ENCODE peak calls at places on chromosome 14, in six cellular contexts. One of them, this sample, is unnamed.
A peak's percentile ranks its signal among the peaks of the same experiment; 100 is the strongest.

GRCh38 chr14:104868060-104868740 is 3.1 kb downstream of the CEP170B start:
- DNase-seq in CD14-positive monocyte: peak; percentile 43
- DNase-seq in BE2C: peak; percentile 5
- DNase-seq in astrocyte of the spinal cord: no peak
- DNase-seq in left ventricle myocardium inferior: peak; percentile 10
- DNase-seq in stimulated activated CD8-positive, alpha-beta memory T cell treated with anti-CD3 and anti-CD28 coated beads, Interleukin-2, amount 100 ng/mL, for 48 hours: no peak
- DNase-seq in this sample: peak; percentile 29

GRCh38 chr14:52051861-52052260 is 17.0 kb downstream of the NID2 start:
- DNase-seq in stimulated activated CD8-positive, alpha-beta memory T cell treated with anti-CD3 and anti-CD28 coated beads, Interleukin-2, amount 100 ng/mL, for 48 hours: no peak
- DNase-seq in astrocyte of the spinal cord: peak; percentile 76
- DNase-seq in BE2C: no peak
- DNase-seq in CD14-positive monocyte: no peak
- DNase-seq in left ventricle myocardium inferior: no peak
- DNase-seq in this sample: no peak

GRCh38 chr14:36952702-36953101 is 219.7 kb downstream of the SLC25A21 start:
- DNase-seq in stimulated activated CD8-positive, alpha-beta memory T cell treated with anti-CD3 and anti-CD28 coated beads, Interleukin-2, amount 100 ng/mL, for 48 hours: no peak
- DNase-seq in astrocyte of the spinal cord: peak; percentile 34
- DNase-seq in CD14-positive monocyte: no peak
- DNase-seq in left ventricle myocardium inferior: no peak
- DNase-seq in BE2C: no peak
- DNase-seq in this sample: no peak

GRCh38 chr14:104424406-104425072 is 155.0 kb upstream of the C14orf180 start:
- DNase-seq in BE2C: peak; percentile 82
- DNase-seq in CD14-positive monocyte: peak; percentile 36
- DNase-seq in stimulated activated CD8-positive, alpha-beta memory T cell treated with anti-CD3 and anti-CD28 coated beads, Interleukin-2, amount 100 ng/mL, for 48 hours: no peak
- DNase-seq in left ventricle myocardium inferior: no peak
- DNase-seq in astrocyte of the spinal cord: no peak
- DNase-seq in this sample: peak; percentile 29

GRCh38 chr14:102377696-102378095 is 15.0 kb downstream of the TECPR2 start:
- DNase-seq in BE2C: no peak
- DNase-seq in CD14-positive monocyte: no peak
- DNase-seq in astrocyte of the spinal cord: no peak
- DNase-seq in left ventricle myocardium inferior: no peak
- DNase-seq in stimulated activated CD8-positive, alpha-beta memory T cell treated with anti-CD3 and anti-CD28 coated beads, Interleukin-2, amount 100 ng/mL, for 48 hours: no peak
- DNase-seq in this sample: no peak

GRCh38 chr14:58747181-58747580 is 109.4 kb downstream of the DACT1 start:
- DNase-seq in left ventricle myocardium inferior: no peak
- DNase-seq in astrocyte of the spinal cord: peak; percentile 80
- DNase-seq in CD14-positive monocyte: peak; percentile 61
- DNase-seq in BE2C: no peak
- DNase-seq in stimulated activated CD8-positive, alpha-beta memory T cell treated with anti-CD3 and anti-CD28 coated beads, Interleukin-2, amount 100 ng/mL, for 48 hours: no peak
- DNase-seq in this sample: peak; percentile 60

GRCh38 chr14:96915478-96915877 is 118.3 kb downstream of the VRK1 start:
- DNase-seq in stimulated activated CD8-positive, alpha-beta memory T cell treated with anti-CD3 and anti-CD28 coated beads, Interleukin-2, amount 100 ng/mL, for 48 hours: no peak
- DNase-seq in left ventricle myocardium inferior: no peak
- DNase-seq in CD14-positive monocyte: no peak
- DNase-seq in BE2C: no peak
- DNase-seq in astrocyte of the spinal cord: no peak
- DNase-seq in this sample: no peak

GRCh38 chr14:90905531-90905930 is 89.3 kb upstream of the TTC7B start:
- DNase-seq in astrocyte of the spinal cord: no peak
- DNase-seq in stimulated activated CD8-positive, alpha-beta memory T cell treated with anti-CD3 and anti-CD28 coated beads, Interleukin-2, amount 100 ng/mL, for 48 hours: no peak
- DNase-seq in left ventricle myocardium inferior: no peak
- DNase-seq in BE2C: no peak
- DNase-seq in CD14-positive monocyte: no peak
- DNase-seq in this sample: no peak

GRCh38 chr14:61188936-61189808 is 92.0 kb downstream of the TMEM30B start:
- DNase-seq in astrocyte of the spinal cord: peak; percentile 90
- DNase-seq in left ventricle myocardium inferior: peak; percentile 36
- DNase-seq in BE2C: peak; percentile 59
- DNase-seq in stimulated activated CD8-positive, alpha-beta memory T cell treated with anti-CD3 and anti-CD28 coated beads, Interleukin-2, amount 100 ng/mL, for 48 hours: peak; percentile 13
- DNase-seq in CD14-positive monocyte: no peak
- DNase-seq in this sample: peak; percentile 68

This sample was measured in Right ventricle myocardium superior.